ENCODE peak calls at places on chromosomes 13 and 19, in ten cellular contexts. One of them, this sample, is unnamed.

GRCh38 chr13:110226051-110226562 is 80.8 kb downstream of the COL4A1 start:
- DNase-seq in LHCN-M2: peak; percentile 73
- DNase-seq in stimulated activated CD4-positive, alpha-beta T cell treated with anti-CD3 and anti-CD28 coated beads, Interleukin-1b, Interleukin-23, amount 100 ng/mL, for 1 hour: no peak
- DNase-seq in sciatic nerve: no peak
- DNase-seq in cardiac fibroblast: peak; percentile 58
- DNase-seq in AG04449: no peak
- DNase-seq in caudate nucleus: no peak
- DNase-seq in NCI-H1417 treated with DMSO at 0.1 percent for 48 hours: no peak
- DNase-seq in endothelial cell: no peak
- DNase-seq in amygdala: no peak
- DNase-seq in this sample: no peak

GRCh38 chr13:111584101-111584500 is 263.7 kb downstream of the TEX29 start:
- DNase-seq in cardiac fibroblast: no peak
- DNase-seq in sciatic nerve: no peak
- DNase-seq in LHCN-M2: no peak
- DNase-seq in stimulated activated CD4-positive, alpha-beta T cell treated with anti-CD3 and anti-CD28 coated beads, Interleukin-1b, Interleukin-23, amount 100 ng/mL, for 1 hour: no peak
- DNase-seq in endothelial cell: no peak
- DNase-seq in caudate nucleus: no peak
- DNase-seq in amygdala: no peak
- DNase-seq in AG04449: no peak
- DNase-seq in NCI-H1417 treated with DMSO at 0.1 percent for 48 hours: no peak
- DNase-seq in this sample: no peak

GRCh38 chr13:105333416-105333815 is 1202.0 kb downstream of the EFNB2 start:
- DNase-seq in NCI-H1417 treated with DMSO at 0.1 percent for 48 hours: no peak
- DNase-seq in caudate nucleus: no peak
- DNase-seq in sciatic nerve: no peak
- DNase-seq in stimulated activated CD4-positive, alpha-beta T cell treated with anti-CD3 and anti-CD28 coated beads, Interleukin-1b, Interleukin-23, amount 100 ng/mL, for 1 hour: no peak
- DNase-seq in AG04449: no peak
- DNase-seq in cardiac fibroblast: peak; percentile 76
- DNase-seq in LHCN-M2: peak; percentile 66
- DNase-seq in endothelial cell: no peak
- DNase-seq in amygdala: no peak
- DNase-seq in this sample: no peak

GRCh38 chr19:1748115-1748702 is 5.1 kb upstream of the ONECUT3 start:
- DNase-seq in sciatic nerve: no peak
- DNase-seq in endothelial cell: no peak
- DNase-seq in caudate nucleus: no peak
- DNase-seq in stimulated activated CD4-positive, alpha-beta T cell treated with anti-CD3 and anti-CD28 coated beads, Interleukin-1b, Interleukin-23, amount 100 ng/mL, for 1 hour: no peak
- DNase-seq in LHCN-M2: no peak
- DNase-seq in amygdala: no peak
- DNase-seq in AG04449: no peak
- DNase-seq in cardiac fibroblast: no peak
- DNase-seq in NCI-H1417 treated with DMSO at 0.1 percent for 48 hours: no peak
- DNase-seq in this sample: no peak

GRCh38 chr13:21069561-21070004 is 8.2 kb upstream of the LATS2 start:
- DNase-seq in NCI-H1417 treated with DMSO at 0.1 percent for 48 hours: no peak
- DNase-seq in sciatic nerve: peak; percentile 80
- DNase-seq in endothelial cell: no peak
- DNase-seq in AG04449: peak; percentile 97
- DNase-seq in LHCN-M2: peak; percentile 94
- DNase-seq in caudate nucleus: no peak
- DNase-seq in stimulated activated CD4-positive, alpha-beta T cell treated with anti-CD3 and anti-CD28 coated beads, Interleukin-1b, Interleukin-23, amount 100 ng/mL, for 1 hour: no peak
- DNase-seq in amygdala: no peak
- DNase-seq in cardiac fibroblast: peak; percentile 98
- DNase-seq in this sample: peak; percentile 63

GRCh38 chr19:8630796-8631424 is 477 bp downstream of the NFILZ start:
- DNase-seq in amygdala: no peak
- DNase-seq in cardiac fibroblast: no peak
- DNase-seq in endothelial cell: no peak
- DNase-seq in LHCN-M2: no peak
- DNase-seq in stimulated activated CD4-positive, alpha-beta T cell treated with anti-CD3 and anti-CD28 coated beads, Interleukin-1b, Interleukin-23, amount 100 ng/mL, for 1 hour: no peak
- DNase-seq in caudate nucleus: no peak
- DNase-seq in AG04449: no peak
- DNase-seq in NCI-H1417 treated with DMSO at 0.1 percent for 48 hours: no peak
- DNase-seq in sciatic nerve: no peak
- DNase-seq in this sample: no peak

GRCh38 chr13:34254366-34254765 is 436.4 kb downstream of the RFC3 start:
- DNase-seq in endothelial cell: no peak
- DNase-seq in LHCN-M2: no peak
- DNase-seq in cardiac fibroblast: no peak
- DNase-seq in caudate nucleus: no peak
- DNase-seq in AG04449: no peak
- DNase-seq in stimulated activated CD4-positive, alpha-beta T cell treated with anti-CD3 and anti-CD28 coated beads, Interleukin-1b, Interleukin-23, amount 100 ng/mL, for 1 hour: no peak
- DNase-seq in sciatic nerve: no peak
- DNase-seq in amygdala: no peak
- DNase-seq in NCI-H1417 treated with DMSO at 0.1 percent for 48 hours: no peak
- DNase-seq in this sample: no peak

GRCh38 chr13:101474419-101474957 is 22.0 kb downstream of the ITGBL1 start:
- DNase-seq in amygdala: peak; percentile 56
- DNase-seq in sciatic nerve: peak; percentile 63
- DNase-seq in cardiac fibroblast: peak; percentile 85
- DNase-seq in AG04449: peak; percentile 76
- DNase-seq in LHCN-M2: peak; percentile 89
- DNase-seq in stimulated activated CD4-positive, alpha-beta T cell treated with anti-CD3 and anti-CD28 coated beads, Interleukin-1b, Interleukin-23, amount 100 ng/mL, for 1 hour: no peak
- DNase-seq in NCI-H1417 treated with DMSO at 0.1 percent for 48 hours: no peak
- DNase-seq in endothelial cell: peak; percentile 44
- DNase-seq in caudate nucleus: peak; percentile 40
- DNase-seq in this sample: peak; percentile 60

GRCh38 chr13:33927315-33927714 is 109.4 kb downstream of the RFC3 start:
- DNase-seq in amygdala: no peak
- DNase-seq in cardiac fibroblast: peak; percentile 77
- DNase-seq in NCI-H1417 treated with DMSO at 0.1 percent for 48 hours: no peak
- DNase-seq in sciatic nerve: no peak
- DNase-seq in LHCN-M2: peak; percentile 74
- DNase-seq in AG04449: peak; percentile 17
- DNase-seq in stimulated activated CD4-positive, alpha-beta T cell treated with anti-CD3 and anti-CD28 coated beads, Interleukin-1b, Interleukin-23, amount 100 ng/mL, for 1 hour: no peak
- DNase-seq in caudate nucleus: no peak
- DNase-seq in endothelial cell: no peak
- DNase-seq in this sample: peak; percentile 35

GRCh38 chr13:113150545-113151365 is 7.7 kb upstream of the PROZ start:
- DNase-seq in stimulated activated CD4-positive, alpha-beta T cell treated with anti-CD3 and anti-CD28 coated beads, Interleukin-1b, Interleukin-23, amount 100 ng/mL, for 1 hour: no peak
- DNase-seq in AG04449: no peak
- DNase-seq in sciatic nerve: no peak
- DNase-seq in NCI-H1417 treated with DMSO at 0.1 percent for 48 hours: no peak
- DNase-seq in LHCN-M2: no peak
- DNase-seq in amygdala: no peak
- DNase-seq in endothelial cell: no peak
- DNase-seq in caudate nucleus: no peak
- DNase-seq in cardiac fibroblast: no peak
- DNase-seq in this sample: no peak

GRCh38 chr19:54254195-54254906 is 2.7 kb downstream of the LILRB5 start:
- DNase-seq in sciatic nerve: no peak
- DNase-seq in NCI-H1417 treated with DMSO at 0.1 percent for 48 hours: no peak
- DNase-seq in LHCN-M2: no peak
- DNase-seq in cardiac fibroblast: no peak
- DNase-seq in endothelial cell: no peak
- DNase-seq in caudate nucleus: no peak
- DNase-seq in stimulated activated CD4-positive, alpha-beta T cell treated with anti-CD3 and anti-CD28 coated beads, Interleukin-1b, Interleukin-23, amount 100 ng/mL, for 1 hour: no peak
- DNase-seq in AG04449: no peak
- DNase-seq in amygdala: no peak
- DNase-seq in this sample: no peak

GRCh38 chr13:38045278-38046048 is 175.9 kb upstream of the TRPC4 start:
- DNase-seq in AG04449: no peak
- DNase-seq in sciatic nerve: no peak
- DNase-seq in amygdala: no peak
- DNase-seq in endothelial cell: peak; percentile 11
- DNase-seq in stimulated activated CD4-positive, alpha-beta T cell treated with anti-CD3 and anti-CD28 coated beads, Interleukin-1b, Interleukin-23, amount 100 ng/mL, for 1 hour: no peak
- DNase-seq in LHCN-M2: peak; percentile 37
- DNase-seq in NCI-H1417 treated with DMSO at 0.1 percent for 48 hours: no peak
- DNase-seq in caudate nucleus: no peak
- DNase-seq in cardiac fibroblast: peak; percentile 69
- DNase-seq in this sample: no peak

GRCh38 chr13:64568748-64569147 is 2661.4 kb downstream of the PCDH9 start:
- DNase-seq in LHCN-M2: no peak
- DNase-seq in cardiac fibroblast: no peak
- DNase-seq in endothelial cell: no peak
- DNase-seq in amygdala: no peak
- DNase-seq in stimulated activated CD4-positive, alpha-beta T cell treated with anti-CD3 and anti-CD28 coated beads, Interleukin-1b, Interleukin-23, amount 100 ng/mL, for 1 hour: no peak
- DNase-seq in AG04449: no peak
- DNase-seq in NCI-H1417 treated with DMSO at 0.1 percent for 48 hours: no peak
- DNase-seq in sciatic nerve: no peak
- DNase-seq in caudate nucleus: no peak
- DNase-seq in this sample: no peak